ENCODE peak calls at places on chromosomes 6 and 20, in five cellular contexts. One of them, this sample, is unnamed.

GRCh38 chr6:119255492-119255891 is 94.1 kb downstream of the MAN1A1 start:
- DNase-seq in activated T-helper 1 cell treated with anti-CD3 and anti-CD28 coated beads, Interleukin-12 subunit alpha, Interleukin-12 subunit beta, Interleukin-2, Interleukin-4 antibody, amounts not matched to agents 30 ng/mL and 10 ng/mL and 1 ng/mL, durations not matched to agents 14 hours and 24 hours and 36 hours: no peak
- DNase-seq in NCI-H345: no peak
- DNase-seq in EL: no peak
- DNase-seq in stimulated activated CD4-positive, alpha-beta T cell treated with anti-CD3 and anti-CD28 coated beads, Interleukin-15, amount 100 ng/mL, for 1 hour: no peak
- DNase-seq in this sample: no peak

GRCh38 chr6:10507298-10507697 is 13.9 kb upstream of the GCNT2 start:
- DNase-seq in activated T-helper 1 cell treated with anti-CD3 and anti-CD28 coated beads, Interleukin-12 subunit alpha, Interleukin-12 subunit beta, Interleukin-2, Interleukin-4 antibody, amounts not matched to agents 30 ng/mL and 10 ng/mL and 1 ng/mL, durations not matched to agents 14 hours and 24 hours and 36 hours: no peak
- DNase-seq in NCI-H345: no peak
- DNase-seq in EL: no peak
- DNase-seq in stimulated activated CD4-positive, alpha-beta T cell treated with anti-CD3 and anti-CD28 coated beads, Interleukin-15, amount 100 ng/mL, for 1 hour: no peak
- DNase-seq in this sample: no peak

GRCh38 chr6:63507096-63507495 is 65.2 kb upstream of the LOC128125822 start:
- DNase-seq in activated T-helper 1 cell treated with anti-CD3 and anti-CD28 coated beads, Interleukin-12 subunit alpha, Interleukin-12 subunit beta, Interleukin-2, Interleukin-4 antibody, amounts not matched to agents 30 ng/mL and 10 ng/mL and 1 ng/mL, durations not matched to agents 14 hours and 24 hours and 36 hours: no peak
- DNase-seq in NCI-H345: no peak
- DNase-seq in EL: no peak
- DNase-seq in stimulated activated CD4-positive, alpha-beta T cell treated with anti-CD3 and anti-CD28 coated beads, Interleukin-15, amount 100 ng/mL, for 1 hour: no peak
- DNase-seq in this sample: no peak

GRCh38 chr6:132907915-132908314 is 93.5 kb downstream of the RPS12 start:
- DNase-seq in activated T-helper 1 cell treated with anti-CD3 and anti-CD28 coated beads, Interleukin-12 subunit alpha, Interleukin-12 subunit beta, Interleukin-2, Interleukin-4 antibody, amounts not matched to agents 30 ng/mL and 10 ng/mL and 1 ng/mL, durations not matched to agents 14 hours and 24 hours and 36 hours: no peak
- DNase-seq in NCI-H345: no peak
- DNase-seq in EL: peak
- DNase-seq in stimulated activated CD4-positive, alpha-beta T cell treated with anti-CD3 and anti-CD28 coated beads, Interleukin-15, amount 100 ng/mL, for 1 hour: no peak
- DNase-seq in this sample: no peak

GRCh38 chr20:7866279-7866678 is 74.0 kb downstream of the HAO1 start:
- DNase-seq in activated T-helper 1 cell treated with anti-CD3 and anti-CD28 coated beads, Interleukin-12 subunit alpha, Interleukin-12 subunit beta, Interleukin-2, Interleukin-4 antibody, amounts not matched to agents 30 ng/mL and 10 ng/mL and 1 ng/mL, durations not matched to agents 14 hours and 24 hours and 36 hours: no peak
- DNase-seq in NCI-H345: no peak
- DNase-seq in EL: no peak
- DNase-seq in stimulated activated CD4-positive, alpha-beta T cell treated with anti-CD3 and anti-CD28 coated beads, Interleukin-15, amount 100 ng/mL, for 1 hour: no peak
- DNase-seq in this sample: no peak

GRCh38 chr20:44464514-44464913 is 11.2 kb upstream of the TTPAL start:
- DNase-seq in activated T-helper 1 cell treated with anti-CD3 and anti-CD28 coated beads, Interleukin-12 subunit alpha, Interleukin-12 subunit beta, Interleukin-2, Interleukin-4 antibody, amounts not matched to agents 30 ng/mL and 10 ng/mL and 1 ng/mL, durations not matched to agents 14 hours and 24 hours and 36 hours: no peak
- DNase-seq in NCI-H345: no peak
- DNase-seq in EL: no peak
- DNase-seq in stimulated activated CD4-positive, alpha-beta T cell treated with anti-CD3 and anti-CD28 coated beads, Interleukin-15, amount 100 ng/mL, for 1 hour: no peak
- DNase-seq in this sample: no peak

GRCh38 chr6:1997702-1998101 is 247.7 kb downstream of the GMDS start:
- DNase-seq in activated T-helper 1 cell treated with anti-CD3 and anti-CD28 coated beads, Interleukin-12 subunit alpha, Interleukin-12 subunit beta, Interleukin-2, Interleukin-4 antibody, amounts not matched to agents 30 ng/mL and 10 ng/mL and 1 ng/mL, durations not matched to agents 14 hours and 24 hours and 36 hours: no peak
- DNase-seq in NCI-H345: no peak
- DNase-seq in EL: no peak
- DNase-seq in stimulated activated CD4-positive, alpha-beta T cell treated with anti-CD3 and anti-CD28 coated beads, Interleukin-15, amount 100 ng/mL, for 1 hour: no peak
- DNase-seq in this sample: no peak

GRCh38 chr20:35821807-35822242 is 50.0 kb downstream of the PHF20 start:
- DNase-seq in activated T-helper 1 cell treated with anti-CD3 and anti-CD28 coated beads, Interleukin-12 subunit alpha, Interleukin-12 subunit beta, Interleukin-2, Interleukin-4 antibody, amounts not matched to agents 30 ng/mL and 10 ng/mL and 1 ng/mL, durations not matched to agents 14 hours and 24 hours and 36 hours: no peak
- DNase-seq in NCI-H345: no peak
- DNase-seq in EL: peak
- DNase-seq in stimulated activated CD4-positive, alpha-beta T cell treated with anti-CD3 and anti-CD28 coated beads, Interleukin-15, amount 100 ng/mL, for 1 hour: no peak
- DNase-seq in this sample: no peak

GRCh38 chr6:170091000-170091638 is 199.8 kb downstream of the DLL1 start:
- DNase-seq in activated T-helper 1 cell treated with anti-CD3 and anti-CD28 coated beads, Interleukin-12 subunit alpha, Interleukin-12 subunit beta, Interleukin-2, Interleukin-4 antibody, amounts not matched to agents 30 ng/mL and 10 ng/mL and 1 ng/mL, durations not matched to agents 14 hours and 24 hours and 36 hours: no peak
- DNase-seq in NCI-H345: no peak
- DNase-seq in EL: no peak
- DNase-seq in stimulated activated CD4-positive, alpha-beta T cell treated with anti-CD3 and anti-CD28 coated beads, Interleukin-15, amount 100 ng/mL, for 1 hour: no peak
- DNase-seq in this sample: no peak

GRCh38 chr6:32081168-32081624 is 27.9 kb downstream of the TNXB start:
- DNase-seq in activated T-helper 1 cell treated with anti-CD3 and anti-CD28 coated beads, Interleukin-12 subunit alpha, Interleukin-12 subunit beta, Interleukin-2, Interleukin-4 antibody, amounts not matched to agents 30 ng/mL and 10 ng/mL and 1 ng/mL, durations not matched to agents 14 hours and 24 hours and 36 hours: no peak
- DNase-seq in NCI-H345: no peak
- DNase-seq in EL: peak
- DNase-seq in stimulated activated CD4-positive, alpha-beta T cell treated with anti-CD3 and anti-CD28 coated beads, Interleukin-15, amount 100 ng/mL, for 1 hour: no peak
- DNase-seq in this sample: peak

GRCh38 chr6:169096326-169096882 is 157.2 kb downstream of the THBS2 start:
- DNase-seq in activated T-helper 1 cell treated with anti-CD3 and anti-CD28 coated beads, Interleukin-12 subunit alpha, Interleukin-12 subunit beta, Interleukin-2, Interleukin-4 antibody, amounts not matched to agents 30 ng/mL and 10 ng/mL and 1 ng/mL, durations not matched to agents 14 hours and 24 hours and 36 hours: no peak
- DNase-seq in NCI-H345: no peak
- DNase-seq in EL: no peak
- DNase-seq in stimulated activated CD4-positive, alpha-beta T cell treated with anti-CD3 and anti-CD28 coated beads, Interleukin-15, amount 100 ng/mL, for 1 hour: no peak
- DNase-seq in this sample: no peak

GRCh38 chr6:150129616-150130505 is 13.0 kb upstream of the PPP1R14C start:
- DNase-seq in activated T-helper 1 cell treated with anti-CD3 and anti-CD28 coated beads, Interleukin-12 subunit alpha, Interleukin-12 subunit beta, Interleukin-2, Interleukin-4 antibody, amounts not matched to agents 30 ng/mL and 10 ng/mL and 1 ng/mL, durations not matched to agents 14 hours and 24 hours and 36 hours: no peak
- DNase-seq in NCI-H345: no peak
- DNase-seq in EL: no peak
- DNase-seq in stimulated activated CD4-positive, alpha-beta T cell treated with anti-CD3 and anti-CD28 coated beads, Interleukin-15, amount 100 ng/mL, for 1 hour: no peak
- DNase-seq in this sample: no peak

GRCh38 chr20:57618091-57618765 is 2.0 kb downstream of the ZBP1 start:
- DNase-seq in activated T-helper 1 cell treated with anti-CD3 and anti-CD28 coated beads, Interleukin-12 subunit alpha, Interleukin-12 subunit beta, Interleukin-2, Interleukin-4 antibody, amounts not matched to agents 30 ng/mL and 10 ng/mL and 1 ng/mL, durations not matched to agents 14 hours and 24 hours and 36 hours: no peak
- DNase-seq in NCI-H345: no peak
- DNase-seq in EL: peak
- DNase-seq in stimulated activated CD4-positive, alpha-beta T cell treated with anti-CD3 and anti-CD28 coated beads, Interleukin-15, amount 100 ng/mL, for 1 hour: no peak
- DNase-seq in this sample: no peak

GRCh38 chr6:109034439-109035041 is 60.1 kb downstream of the SESN1 start:
- DNase-seq in activated T-helper 1 cell treated with anti-CD3 and anti-CD28 coated beads, Interleukin-12 subunit alpha, Interleukin-12 subunit beta, Interleukin-2, Interleukin-4 antibody, amounts not matched to agents 30 ng/mL and 10 ng/mL and 1 ng/mL, durations not matched to agents 14 hours and 24 hours and 36 hours: no peak
- DNase-seq in NCI-H345: no peak
- DNase-seq in EL: no peak
- DNase-seq in stimulated activated CD4-positive, alpha-beta T cell treated with anti-CD3 and anti-CD28 coated beads, Interleukin-15, amount 100 ng/mL, for 1 hour: no peak
- DNase-seq in this sample: no peak

GRCh38 chr6:48135352-48136084 is 24.5 kb upstream of the PTCHD4 start:
- DNase-seq in activated T-helper 1 cell treated with anti-CD3 and anti-CD28 coated beads, Interleukin-12 subunit alpha, Interleukin-12 subunit beta, Interleukin-2, Interleukin-4 antibody, amounts not matched to agents 30 ng/mL and 10 ng/mL and 1 ng/mL, durations not matched to agents 14 hours and 24 hours and 36 hours: no peak
- DNase-seq in NCI-H345: no peak
- DNase-seq in EL: peak
- DNase-seq in stimulated activated CD4-positive, alpha-beta T cell treated with anti-CD3 and anti-CD28 coated beads, Interleukin-15, amount 100 ng/mL, for 1 hour: no peak
- DNase-seq in this sample: no peak

GRCh38 chr6:33620584-33621395 is at the start of gene ITPR3:
- DNase-seq in activated T-helper 1 cell treated with anti-CD3 and anti-CD28 coated beads, Interleukin-12 subunit alpha, Interleukin-12 subunit beta, Interleukin-2, Interleukin-4 antibody, amounts not matched to agents 30 ng/mL and 10 ng/mL and 1 ng/mL, durations not matched to agents 14 hours and 24 hours and 36 hours: peak
- DNase-seq in NCI-H345: peak
- DNase-seq in EL: peak
- DNase-seq in stimulated activated CD4-positive, alpha-beta T cell treated with anti-CD3 and anti-CD28 coated beads, Interleukin-15, amount 100 ng/mL, for 1 hour: peak
- DNase-seq in this sample: no peak

GRCh38 chr6:167799033-167799933 is 27.4 kb upstream of the AFDN start:
- DNase-seq in activated T-helper 1 cell treated with anti-CD3 and anti-CD28 coated beads, Interleukin-12 subunit alpha, Interleukin-12 subunit beta, Interleukin-2, Interleukin-4 antibody, amounts not matched to agents 30 ng/mL and 10 ng/mL and 1 ng/mL, durations not matched to agents 14 hours and 24 hours and 36 hours: no peak
- DNase-seq in NCI-H345: peak
- DNase-seq in EL: no peak
- DNase-seq in stimulated activated CD4-positive, alpha-beta T cell treated with anti-CD3 and anti-CD28 coated beads, Interleukin-15, amount 100 ng/mL, for 1 hour: no peak
- DNase-seq in this sample: no peak

GRCh38 chr6:168126566-168127383 is 47.8 kb upstream of the FRMD1 start:
- DNase-seq in activated T-helper 1 cell treated with anti-CD3 and anti-CD28 coated beads, Interleukin-12 subunit alpha, Interleukin-12 subunit beta, Interleukin-2, Interleukin-4 antibody, amounts not matched to agents 30 ng/mL and 10 ng/mL and 1 ng/mL, durations not matched to agents 14 hours and 24 hours and 36 hours: no peak
- DNase-seq in NCI-H345: no peak
- DNase-seq in EL: no peak
- DNase-seq in stimulated activated CD4-positive, alpha-beta T cell treated with anti-CD3 and anti-CD28 coated beads, Interleukin-15, amount 100 ng/mL, for 1 hour: no peak
- DNase-seq in this sample: no peak

GRCh38 chr6:42692151-42692911 is 30.1 kb downstream of the PRPH2 start:
- DNase-seq in activated T-helper 1 cell treated with anti-CD3 and anti-CD28 coated beads, Interleukin-12 subunit alpha, Interleukin-12 subunit beta, Interleukin-2, Interleukin-4 antibody, amounts not matched to agents 30 ng/mL and 10 ng/mL and 1 ng/mL, durations not matched to agents 14 hours and 24 hours and 36 hours: no peak
- DNase-seq in NCI-H345: no peak
- DNase-seq in EL: peak
- DNase-seq in stimulated activated CD4-positive, alpha-beta T cell treated with anti-CD3 and anti-CD28 coated beads, Interleukin-15, amount 100 ng/mL, for 1 hour: no peak
- DNase-seq in this sample: no peak

GRCh38 chr6:25525078-25525477 is 126.9 kb upstream of the SCGN start:
- DNase-seq in activated T-helper 1 cell treated with anti-CD3 and anti-CD28 coated beads, Interleukin-12 subunit alpha, Interleukin-12 subunit beta, Interleukin-2, Interleukin-4 antibody, amounts not matched to agents 30 ng/mL and 10 ng/mL and 1 ng/mL, durations not matched to agents 14 hours and 24 hours and 36 hours: no peak
- DNase-seq in NCI-H345: no peak
- DNase-seq in EL: no peak
- DNase-seq in stimulated activated CD4-positive, alpha-beta T cell treated with anti-CD3 and anti-CD28 coated beads, Interleukin-15, amount 100 ng/mL, for 1 hour: no peak
- DNase-seq in this sample: no peak

This sample was measured in thoracic aorta.